ENCODE peak calls at places on chromosomes 12 and 14, in eight cellular contexts. Q, V, Y, H, K, A, F and I are unnamed samples.

GRCh38 chr14:91753501-91754128 is 21.7 kb upstream of the CATSPERB start:
- DNase-seq in A (no peak), Q (peak), Y (peak), V (no peak), F (peak), H (no peak), K (no peak), I (no peak)

GRCh38 chr12:109831365-109831764 is 1.8 kb downstream of the TRPV4 start:
- DNase-seq in V (no peak), Y (no peak), A (no peak), K (no peak), Q (no peak), H (no peak), F (no peak), I (no peak)

GRCh38 chr14:100585448-100586152 is 1.6 kb downstream of the BEGAIN start:
- DNase-seq in V (no peak), H (no peak), A (no peak), K (no peak), Q (no peak), F (no peak), Y (no peak), I (no peak)

GRCh38 chr12:91620949-91621348 is 438.3 kb upstream of the DCN start:
- DNase-seq in Q (peak), H (peak), A (no peak), Y (no peak), K (no peak), V (peak), F (no peak), I (no peak)

GRCh38 chr12:129193263-129193871 is 340.1 kb downstream of the GLT1D1 start:
- DNase-seq in F (no peak), Q (no peak), A (no peak), H (no peak), Y (peak), V (no peak), K (no peak), I (no peak)

GRCh38 chr14:101241807-101242278 is 319.5 kb upstream of the DIO3 start:
- DNase-seq in Y (peak), A (no peak), V (no peak), K (no peak), H (peak), Q (peak), F (no peak), I (no peak)

GRCh38 chr12:16863742-16864141 is 257.8 kb upstream of the LMO3 start:
- DNase-seq in Q (no peak), V (no peak), K (no peak), F (no peak), A (no peak), H (no peak), Y (no peak), I (no peak)

GRCh38 chr12:6033546-6033945 is 88.5 kb upstream of the ANO2 start:
- DNase-seq in K (no peak), Q (no peak), Y (no peak), V (no peak), F (no peak), H (no peak), A (no peak), I (no peak)

GRCh38 chr12:51819851-51820720 is 28.4 kb downstream of the FIGNL2 start:
- DNase-seq in F (no peak), A (peak), H (no peak), Y (peak), K (no peak), V (no peak), Q (peak), I (no peak)

GRCh38 chr12:93776581-93777018 is 99.4 kb downstream of the CRADD start:
- DNase-seq in Q (no peak), K (no peak), F (no peak), A (no peak), H (peak), Y (no peak), V (no peak), I (no peak)

GRCh38 chr14:89588016-89588415 is 171.0 kb upstream of the FOXN3 start:
- DNase-seq in F (no peak), Q (no peak), K (no peak), Y (no peak), A (no peak), H (no peak), V (no peak), I (no peak)

GRCh38 chr14:80576401-80576800 is 365.1 kb upstream of the DIO2 start:
- DNase-seq in F (no peak), H (no peak), Y (no peak), V (no peak), Q (no peak), A (no peak), K (no peak), I (no peak)

GRCh38 chr14:85380891-85381290 is 149.1 kb upstream of the FLRT2 start:
- DNase-seq in H (no peak), Q (peak), Y (no peak), K (no peak), F (no peak), V (no peak), A (no peak), I (no peak)

GRCh38 chr12:127260959-127261358 is 1006.0 kb upstream of the TMEM132C start:
- DNase-seq in Y (no peak), V (no peak), A (no peak), Q (no peak), F (no peak), K (no peak), H (peak), I (no peak)

GRCh38 chr14:74478996-74479635 is 14.0 kb downstream of the NPC2 start:
- DNase-seq in Q (no peak), A (no peak), K (no peak), F (peak), H (peak), Y (peak), V (no peak), I (no peak)

GRCh38 chr12:52873513-52873831 is 24.7 kb upstream of the KRT78 start:
- DNase-seq in F (no peak), V (no peak), Y (no peak), Q (no peak), H (no peak), A (no peak), K (no peak), I (no peak)

GRCh38 chr14:101889366-101889765 is 75.0 kb upstream of the DYNC1H1 start:
- DNase-seq in V (no peak), K (no peak), Q (no peak), Y (no peak), H (no peak), F (no peak), A (no peak), I (no peak)

GRCh38 chr14:100159107-100159864 is at the start of gene DEGS2:
- DNase-seq in A (no peak), Y (no peak), K (no peak), F (peak), Q (no peak), V (no peak), H (no peak), I (no peak)

GRCh38 chr14:36394593-36394992 is 74.2 kb upstream of the MBIP start:
- DNase-seq in K (no peak), A (no peak), F (no peak), H (no peak), Q (no peak), Y (no peak), V (no peak), I (no peak)

GRCh38 chr14:25014440-25014839 is 35.5 kb downstream of the STXBP6 start:
- DNase-seq in Q (no peak), A (no peak), Y (no peak), H (no peak), F (no peak), V (no peak), K (no peak), I (no peak)

GRCh38 chr12:9813821-9814798 is 13.2 kb upstream of the KLRF1 start:
- DNase-seq in K (no peak), V (peak), F (peak), A (peak), H (peak), Y (peak), Q (peak), I (peak)